ENCODE peak calls at places on chromosomes 12 and 14, in ten cellular contexts. B, X, C, E, N, U, A, D, T and F are unnamed samples.

GRCh38 chr14:60771117-60771516 is 36.6 kb downstream of the MNAT1 start:
- DNase-seq in B (no peak), X (no peak), C (no peak), E (no peak), N (no peak), U (no peak), A (peak; percentile 9), D (no peak), T (no peak), F (no peak)

GRCh38 chr12:45355750-45356149 is 139.9 kb downstream of the ANO6 start:
- DNase-seq in B (no peak), X (no peak), C (peak; percentile 47), E (no peak), N (no peak), U (no peak), A (no peak), D (no peak), T (no peak), F (no peak)

GRCh38 chr12:113961921-113962710 is 4.0 kb downstream of the RBM19 start:
- DNase-seq in B (peak; percentile 68), X (no peak), C (peak; percentile 54), E (no peak), N (no peak), U (no peak), A (no peak), D (no peak), T (no peak), F (no peak)

GRCh38 chr12:68958337-68958736 is 25.4 kb upstream of the CPM start:
- DNase-seq in B (peak; percentile 65), X (no peak), C (no peak), E (no peak), N (no peak), U (no peak), A (no peak), D (no peak), T (no peak), F (no peak)

GRCh38 chr14:71783786-71784185 is 148.4 kb upstream of the RGS6 start:
- DNase-seq in B (no peak), X (no peak), C (no peak), E (no peak), N (no peak), U (no peak), A (no peak), D (no peak), T (no peak), F (no peak)

GRCh38 chr12:126602611-126603010 is 1537.4 kb downstream of the AACS start:
- DNase-seq in B (no peak), X (no peak), C (no peak), E (no peak), N (no peak), U (no peak), A (no peak), D (no peak), T (no peak), F (no peak)

GRCh38 chr12:43109626-43110345 is 442.2 kb downstream of the ADAMTS20 start:
- DNase-seq in B (no peak), X (no peak), C (no peak), E (no peak), N (no peak), U (no peak), A (no peak), D (no peak), T (no peak), F (no peak)

GRCh38 chr12:123894823-123895338 is 77.8 kb downstream of the CCDC92 start:
- DNase-seq in B (no peak), X (no peak), C (no peak), E (no peak), N (no peak), U (no peak), A (no peak), D (no peak), T (no peak), F (no peak)

GRCh38 chr12:50224026-50224692 is 57.0 kb upstream of the CERS5 start:
- DNase-seq in B (peak; percentile 57), X (peak; percentile 87), C (peak; percentile 83), E (no peak), N (peak; percentile 28), U (peak; percentile 81), A (peak; percentile 18), D (peak; percentile 8), T (peak; percentile 67), F (peak; percentile 85)

GRCh38 chr12:96255077-96255476 is 60.9 kb downstream of the ELK3 start:
- DNase-seq in B (no peak), X (no peak), C (peak; percentile 40), E (no peak), N (no peak), U (no peak), A (no peak), D (no peak), T (no peak), F (peak; percentile 75)

GRCh38 chr12:117986705-117987469 is 18.1 kb upstream of the KSR2 start:
- DNase-seq in B (no peak), X (no peak), C (peak; percentile 94), E (no peak), N (no peak), U (peak; percentile 68), A (no peak), D (no peak), T (no peak), F (no peak)

GRCh38 chr12:104357431-104357952 is 54.0 kb downstream of the EID3 start:
- DNase-seq in B (no peak), X (no peak), C (peak; percentile 54), E (no peak), N (no peak), U (no peak), A (no peak), D (no peak), T (peak; percentile 62), F (no peak)

GRCh38 chr12:99767809-99768208 is 120.3 kb downstream of the GARIN6 start:
- DNase-seq in B (no peak), X (peak; percentile 7), C (peak; percentile 49), E (no peak), N (peak; percentile 57), U (peak; percentile 54), A (peak; percentile 26), D (peak; percentile 62), T (peak; percentile 50), F (no peak)

GRCh38 chr12:104610513-104611235 is 153.9 kb downstream of the CHST11 start:
- DNase-seq in B (no peak), X (no peak), C (no peak), E (no peak), N (no peak), U (no peak), A (no peak), D (no peak), T (no peak), F (no peak)

GRCh38 chr12:62860501-62861156 is 74.3 kb downstream of the PPM1H start:
- DNase-seq in B (no peak), X (no peak), C (peak; percentile 5), E (no peak), N (peak; percentile 13), U (no peak), A (no peak), D (no peak), T (no peak), F (no peak)